ENCODE peak calls at places on chromosome 21, in six cellular contexts. N is mammary epithelial cell, J is WTC11, Z is sigmoid colon, E is left lung, G is fibroblast of pulmonary artery. Y is an unnamed sample.

GRCh38 chr21:29403922-29404538 is 105.3 kb downstream of the BACH1 start:
- DNase-seq in J (no peak), G (no peak), E (peak), Z (no peak), N (peak), Y (no peak)

GRCh38 chr21:35239811-35240219 is 190.7 kb upstream of the RUNX1 start:
- DNase-seq in N (no peak), Z (no peak), G (no peak), J (no peak), E (no peak), Y (no peak)

GRCh38 chr21:22263890-22264289 is 1265.7 kb downstream of the NCAM2 start:
- DNase-seq in Z (no peak), E (no peak), G (no peak), N (no peak), J (no peak), Y (no peak)

GRCh38 chr21:32114434-32115063 is 164.3 kb downstream of the MIS18A start:
- DNase-seq in Z (no peak), N (no peak), G (no peak), E (no peak), J (no peak), Y (no peak)

GRCh38 chr21:29436143-29436542 is 137.4 kb downstream of the BACH1 start:
- DNase-seq in E (no peak), G (peak), N (no peak), Z (no peak), J (no peak), Y (no peak)

GRCh38 chr21:14880922-14881321 is 183.9 kb downstream of the NRIP1 start:
- DNase-seq in Z (no peak), G (peak), N (peak), E (no peak), J (no peak), Y (no peak)

GRCh38 chr21:25457411-25457810 is 149.9 kb downstream of the MRPL39 start:
- DNase-seq in E (no peak), G (peak), Z (no peak), N (peak), J (no peak), Y (no peak)

GRCh38 chr21:44300262-44300959 is 558 bp downstream of the PFKL start:
- DNase-seq in N (peak), Z (peak), G (peak), J (peak), E (peak), Y (peak)

GRCh38 chr21:29434081-29434480 is 135.4 kb downstream of the BACH1 start:
- DNase-seq in G (no peak), N (no peak), J (no peak), Z (no peak), E (no peak), Y (no peak)

GRCh38 chr21:42456457-42456856 is 39.6 kb downstream of the RSPH1 start:
- DNase-seq in J (no peak), G (no peak), E (no peak), Z (no peak), N (peak), Y (no peak)

GRCh38 chr21:42161401-42161956 is 57.5 kb upstream of the ABCG1 start:
- DNase-seq in N (no peak), J (no peak), Z (no peak), E (no peak), G (no peak), Y (no peak)

GRCh38 chr21:42980959-42981523 is 6.7 kb downstream of the PKNOX1 start:
- DNase-seq in G (no peak), Z (no peak), J (no peak), N (no peak), E (no peak), Y (no peak)

GRCh38 chr21:38083534-38083933 is 167.3 kb upstream of the KCNJ6 start:
- DNase-seq in G (no peak), Z (no peak), E (no peak), J (no peak), N (peak), Y (no peak)

GRCh38 chr21:38388219-38388618 is 110.1 kb downstream of the ERG start:
- DNase-seq in J (no peak), Z (no peak), G (peak), E (no peak), N (no peak), Y (no peak)

GRCh38 chr21:45612096-45613019 is 31.2 kb upstream of the PCBP3 start:
- DNase-seq in G (peak), E (no peak), Z (peak), J (peak), N (peak), Y (no peak)

GRCh38 chr21:46150491-46151121 is 4.8 kb downstream of the FTCD start:
- DNase-seq in Z (peak), N (no peak), E (peak), G (no peak), J (peak), Y (no peak)

GRCh38 chr21:46127239-46128105 is 27.9 kb downstream of the FTCD start:
- DNase-seq in G (no peak), Z (peak), J (peak), N (no peak), E (peak), Y (no peak)

GRCh38 chr21:27108228-27108627 is 141.3 kb upstream of the ADAMTS5 start:
- DNase-seq in N (peak), E (no peak), G (no peak), J (no peak), Z (no peak), Y (no peak)

GRCh38 chr21:30839304-30839703 is 9.7 kb upstream of the KRTAP7-1 start:
- DNase-seq in N (peak), J (peak), G (peak), Z (no peak), E (no peak), Y (no peak)

GRCh38 chr21:42115136-42115683 is 44.1 kb downstream of the UMODL1 start:
- DNase-seq in N (no peak), Z (no peak), J (no peak), E (no peak), G (no peak), Y (no peak)

GRCh38 chr21:34088752-34089151 is 15.4 kb downstream of the MRPS6 start:
- DNase-seq in J (no peak), G (no peak), N (no peak), E (no peak), Z (no peak), Y (no peak)

GRCh38 chr21:34093083-34093482 is 19.7 kb downstream of the MRPS6 start:
- DNase-seq in N (no peak), J (no peak), E (no peak), G (no peak), Z (no peak), Y (no peak)

GRCh38 chr21:34091032-34091431 is 17.7 kb downstream of the MRPS6 start:
- DNase-seq in E (no peak), N (no peak), G (no peak), Z (no peak), J (no peak), Y (no peak)

GRCh38 chr21:34092241-34092921 is 19.0 kb downstream of the MRPS6 start:
- DNase-seq in J (no peak), Z (no peak), N (no peak), E (no peak), G (peak), Y (no peak)

DNA sequence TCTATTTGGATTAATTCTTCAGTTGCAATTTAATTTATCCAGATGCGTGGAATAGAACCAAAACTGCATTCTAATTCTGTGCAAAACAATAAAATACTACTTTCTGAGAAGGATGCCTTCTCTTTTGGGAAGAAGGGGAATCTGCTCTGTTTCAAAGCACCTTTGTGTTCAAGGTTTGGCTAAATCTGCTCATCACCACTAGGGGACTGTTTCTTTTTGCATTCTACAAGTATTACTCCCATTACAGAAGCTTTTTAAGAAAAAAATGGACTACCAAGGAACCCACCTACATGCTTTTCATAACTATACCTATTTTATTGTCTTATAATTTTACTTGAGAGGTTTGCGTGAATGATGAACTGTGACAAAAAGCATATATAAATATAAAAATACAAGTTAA is 18.2 kb downstream of the MRPS6 start:
- DNase-seq in Z (no peak), G (peak), E (no peak), N (no peak), J (no peak), Y (no peak)
- TF ChIP-seq CTCF in Z (peak), G (peak), E (no peak), N (peak), J (no peak), Y (no peak)

DNA sequence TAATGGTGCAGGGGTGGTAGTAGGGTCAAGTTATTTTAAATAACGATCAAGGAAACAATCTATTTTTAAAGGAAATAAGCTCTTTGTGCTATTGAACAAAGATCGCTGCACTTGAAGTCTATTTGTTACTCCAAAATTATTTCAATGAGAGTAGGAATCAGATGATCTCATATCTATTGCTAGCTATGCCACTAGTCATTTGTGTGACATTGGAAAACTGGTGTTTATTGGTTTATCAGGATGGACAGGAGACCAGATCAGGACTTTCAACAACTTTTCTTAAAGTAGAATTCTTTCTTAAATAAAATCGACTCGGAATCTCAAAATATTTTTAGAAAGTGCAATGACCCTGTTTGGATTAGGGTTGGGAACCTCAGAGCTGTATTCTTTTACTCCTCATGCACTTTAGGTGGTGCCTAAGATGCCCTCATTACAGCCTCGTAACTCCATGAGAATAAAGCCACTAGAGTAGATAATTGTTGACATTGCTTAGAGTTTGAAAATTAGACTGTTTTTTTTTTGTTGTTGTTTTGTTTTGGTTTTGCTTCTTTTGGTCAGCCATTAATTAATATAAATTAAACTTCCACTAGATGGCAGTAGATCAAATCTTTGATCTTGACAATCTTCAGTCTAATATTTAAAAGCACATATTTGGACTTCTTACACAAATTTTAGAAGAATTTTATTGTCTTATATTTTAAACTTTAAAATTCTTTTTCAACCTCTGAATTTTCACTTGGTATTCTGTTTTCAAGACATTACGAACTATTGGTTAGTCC is 352.4 kb downstream of the USP25 start:
- DNase-seq in E (no peak), N (no peak), G (peak), J (no peak), Z (no peak), Y (no peak)
- TF ChIP-seq CTCF in E (peak), N (peak), G (peak), J (no peak), Z (no peak), Y (no peak)

GRCh38 chr21:37032877-37033471 is 26.5 kb downstream of the RIPPLY3 start:
- DNase-seq in Z (peak), G (peak), E (no peak), N (peak), J (no peak), Y (peak)
- TF ChIP-seq CTCF in Z (no peak), G (no peak), E (no peak), N (no peak), J (no peak), Y (no peak)

DNA sequence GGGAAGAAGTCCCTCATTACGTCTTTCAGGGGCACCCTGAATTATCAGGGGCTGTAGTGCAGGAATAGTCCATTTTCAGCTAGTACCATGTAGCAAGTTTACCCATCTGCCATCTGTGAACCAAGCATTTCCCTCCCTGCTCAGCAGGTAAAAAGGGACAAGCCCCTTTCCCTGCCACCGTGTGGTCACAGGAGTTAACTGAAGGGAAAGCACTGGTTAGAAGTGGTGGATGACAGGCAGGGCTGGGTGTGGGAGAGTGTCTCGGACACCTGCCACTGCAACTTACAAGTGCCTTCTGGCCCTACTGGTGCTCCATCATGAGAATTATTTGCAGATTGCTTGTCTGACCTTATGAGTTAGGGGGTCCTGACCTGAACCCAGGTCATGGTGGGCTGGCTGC is 32.0 kb upstream of the IGSF5 start:
- DNase-seq in J (peak), Z (no peak), N (no peak), G (no peak), E (no peak), Y (peak)
- TF ChIP-seq CTCF in J (no peak), Z (no peak), N (no peak), G (no peak), E (no peak), Y (no peak)

GRCh38 chr21:36757246-36757645 is 58.3 kb downstream of the SIM2 start:
- DNase-seq in N (no peak), E (no peak), J (no peak), Z (no peak), G (no peak), Y (no peak)
- TF ChIP-seq CTCF in N (no peak), E (no peak), J (no peak), Z (no peak), G (no peak), Y (no peak)